ENCODE peak calls at places on chromosomes 13 and 19, in ten cellular contexts. Y is progenitor cell of endocrine pancreas; A is WTC11; J is uterus; R is fibroblast of mammary gland; E is endodermal cell; Z is activated B cell treated with CpG ODN at 0.5 μM for 24 hours; H is fibroblast of the aortic adventitia; B is CD4-positive, alpha-beta T cell; N is endothelial cell. W is an unnamed sample.
A peak's percentile ranks its signal among the peaks of the same experiment; 100 is the strongest.

GRCh38 chr13:26653310-26653709 is 95.8 kb downstream of the WASF3 start:
- DNase-seq in Y (no peak), A (no peak), J (no peak), R (peak; percentile 69), E (no peak), Z (no peak), H (no peak), B (no peak), N (no peak), W (no peak)

GRCh38 chr19:52734340-52734892 is 428 bp downstream of the ZNF611 start:
- DNase-seq in Y (no peak), A (peak; percentile 29), J (peak; percentile 22), R (peak; percentile 2), E (peak; percentile 69), Z (no peak), H (peak; percentile 11), B (no peak), N (peak; percentile 27), W (peak; percentile 86)

GRCh38 chr13:46288570-46289259 is 77.0 kb downstream of the LRRC63 start:
- DNase-seq in Y (no peak), A (no peak), J (no peak), R (peak; percentile 67), E (no peak), Z (no peak), H (peak; percentile 79), B (no peak), N (peak; percentile 12), W (no peak)

GRCh38 chr13:59399513-59399912 is 764.2 kb downstream of the DIAPH3 start:
- DNase-seq in Y (no peak), A (no peak), J (no peak), R (no peak), E (no peak), Z (no peak), H (no peak), B (no peak), N (no peak), W (no peak)

GRCh38 chr19:49455729-49456128 is 2.7 kb downstream of the ALDH16A1 start:
- DNase-seq in Y (no peak), A (no peak), J (no peak), R (peak; percentile 42), E (no peak), Z (no peak), H (no peak), B (no peak), N (no peak), W (no peak)

GRCh38 chr19:39937094-39937493 is 2.7 kb upstream of the FCGBP start:
- DNase-seq in Y (no peak), A (no peak), J (no peak), R (no peak), E (no peak), Z (no peak), H (no peak), B (no peak), N (no peak), W (no peak)

GRCh38 chr19:4636151-4636717 is 3.1 kb upstream of the TNFAIP8L1 start:
- DNase-seq in Y (peak; percentile 81), A (peak; percentile 85), J (no peak), R (no peak), E (peak; percentile 92), Z (peak; percentile 87), H (peak; percentile 37), B (peak; percentile 69), N (peak; percentile 93), W (peak; percentile 69)

GRCh38 chr13:68025604-68026003 is 795.5 kb upstream of the PCDH9 start:
- DNase-seq in Y (no peak), A (no peak), J (no peak), R (no peak), E (no peak), Z (no peak), H (no peak), B (no peak), N (no peak), W (no peak)

GRCh38 chr19:8585894-8586750 is 8.9 kb upstream of the MYO1F start:
- DNase-seq in Y (peak; percentile 51), A (peak; percentile 99), J (no peak), R (no peak), E (peak; percentile 97), Z (no peak), H (no peak), B (peak; percentile 51), N (peak; percentile 82), W (no peak)

GRCh38 chr13:111005808-111006494 is 91.1 kb upstream of the ANKRD10 start:
- DNase-seq in Y (no peak), A (no peak), J (peak; percentile 50), R (peak; percentile 45), E (no peak), Z (no peak), H (peak; percentile 65), B (no peak), N (no peak), W (peak; percentile 50)

GRCh38 chr19:16594681-16595091 is 22.5 kb upstream of the SLC35E1 start:
- DNase-seq in Y (no peak), A (no peak), J (no peak), R (no peak), E (no peak), Z (no peak), H (no peak), B (no peak), N (no peak), W (no peak)

GRCh38 chr13:74838096-74838495 is 643.9 kb downstream of the TBC1D4 start:
- DNase-seq in Y (no peak), A (no peak), J (no peak), R (no peak), E (no peak), Z (no peak), H (no peak), B (no peak), N (no peak), W (no peak)

DNA sequence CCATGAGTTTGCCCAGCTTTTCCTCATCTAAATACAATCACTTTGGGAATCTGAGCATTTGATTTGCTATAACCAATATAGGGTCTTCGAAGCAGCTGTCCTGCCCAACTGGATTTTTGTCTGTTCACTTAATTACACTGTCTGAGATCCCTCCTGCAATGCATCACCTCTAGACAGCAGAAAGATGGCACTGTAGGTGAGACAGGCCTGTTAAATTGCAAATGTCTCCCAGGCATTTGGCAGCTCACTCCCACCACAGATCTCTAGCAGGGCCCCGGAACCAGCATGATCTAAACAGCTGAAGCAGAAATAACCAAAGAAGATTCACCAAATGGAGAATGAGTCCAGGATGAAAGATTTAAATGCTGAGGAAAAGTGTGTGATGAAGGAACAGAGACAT is 41.9 kb upstream of the SERPINE3 start:
- DNase-seq in Y (no peak), A (no peak), J (no peak), R (no peak), E (peak; percentile 59), Z (no peak), H (no peak), B (no peak), N (no peak), W (no peak)
- TF ChIP-seq CTCF in Y (no peak), A (no peak), J (no peak), R (no peak), E (peak; percentile 37), Z (no peak), H (no peak), B (no peak), N (no peak), W (no peak)

DNA sequence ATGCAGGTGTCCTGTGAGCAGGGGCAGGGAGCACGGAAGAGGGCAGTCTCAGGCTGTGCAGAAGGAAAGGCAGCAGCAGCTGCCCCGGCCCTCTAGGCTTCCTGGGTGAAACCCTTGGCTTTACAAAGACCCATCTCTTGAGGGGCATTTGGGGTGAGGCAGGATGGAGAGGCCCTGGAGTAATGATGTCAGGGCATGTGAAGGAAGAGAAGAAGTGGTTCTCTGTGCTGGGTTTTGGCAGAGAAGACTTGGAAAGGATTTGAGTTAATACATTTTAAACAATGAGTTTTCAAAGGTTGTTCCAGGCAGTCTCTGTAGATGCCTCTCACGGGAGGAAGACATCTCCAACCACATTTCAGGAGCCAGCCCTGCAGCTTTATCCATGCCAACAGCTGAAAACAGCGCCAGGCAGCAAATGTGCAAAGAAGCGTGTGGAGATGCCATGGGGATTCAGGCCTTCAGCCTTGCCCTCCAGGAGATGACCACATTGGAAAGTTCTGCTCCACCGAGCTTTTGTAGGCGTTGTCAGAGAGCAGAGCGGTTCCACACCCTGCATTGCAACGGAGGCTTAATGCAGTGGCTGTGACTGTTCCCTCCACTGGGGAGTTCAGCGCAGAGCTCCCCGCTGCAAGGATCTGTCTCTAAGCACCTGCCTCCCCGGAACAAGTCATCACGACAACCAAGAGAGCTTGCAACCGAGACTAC is 322.9 kb downstream of the UQCRFS1 start:
- DNase-seq in Y (no peak), A (no peak), J (no peak), R (no peak), E (no peak), Z (no peak), H (peak; percentile 19), B (no peak), N (no peak), W (no peak)
- TF ChIP-seq CTCF in Y (no peak), A (no peak), J (no peak), R (no peak), E (no peak), Z (no peak), H (no peak), B (no peak), N (no peak), W (no peak)

DNA sequence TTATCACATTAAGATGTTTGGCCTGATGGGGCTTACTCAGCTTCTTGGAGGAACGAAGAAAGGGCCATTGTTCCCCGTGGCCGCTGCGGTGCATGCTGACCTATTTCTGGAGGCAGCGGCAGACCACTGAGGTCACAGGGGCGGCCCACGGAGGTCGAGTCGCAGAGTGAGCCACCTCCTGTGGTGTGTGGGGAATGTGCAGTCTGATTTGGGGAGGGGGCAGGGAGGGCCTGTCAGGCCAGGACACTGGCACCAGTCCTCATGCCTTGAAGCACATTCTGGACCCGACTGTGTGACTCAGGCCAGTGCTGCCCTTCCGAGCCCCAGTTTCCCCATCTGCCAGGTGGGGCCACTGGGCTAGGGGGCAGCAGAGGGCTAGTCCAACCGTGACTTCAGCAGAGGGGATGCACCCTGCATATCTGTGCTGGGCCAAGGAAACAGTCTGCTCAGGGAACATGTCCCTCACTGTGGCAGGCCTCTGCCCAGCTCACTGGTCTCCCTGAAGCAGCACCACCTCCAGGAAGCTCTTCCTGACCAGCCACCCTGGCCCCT is 6.3 kb downstream of the SLC7A10 start:
- DNase-seq in Y (no peak), A (peak; percentile 59), J (no peak), R (no peak), E (peak; percentile 81), Z (no peak), H (no peak), B (no peak), N (no peak), W (no peak)
- TF ChIP-seq CTCF in Y (peak; percentile 29), A (peak; percentile 15), J (no peak), R (peak; percentile 10), E (peak; percentile 71), Z (no peak), H (peak; percentile 9), B (no peak), N (no peak), W (no peak)

DNA sequence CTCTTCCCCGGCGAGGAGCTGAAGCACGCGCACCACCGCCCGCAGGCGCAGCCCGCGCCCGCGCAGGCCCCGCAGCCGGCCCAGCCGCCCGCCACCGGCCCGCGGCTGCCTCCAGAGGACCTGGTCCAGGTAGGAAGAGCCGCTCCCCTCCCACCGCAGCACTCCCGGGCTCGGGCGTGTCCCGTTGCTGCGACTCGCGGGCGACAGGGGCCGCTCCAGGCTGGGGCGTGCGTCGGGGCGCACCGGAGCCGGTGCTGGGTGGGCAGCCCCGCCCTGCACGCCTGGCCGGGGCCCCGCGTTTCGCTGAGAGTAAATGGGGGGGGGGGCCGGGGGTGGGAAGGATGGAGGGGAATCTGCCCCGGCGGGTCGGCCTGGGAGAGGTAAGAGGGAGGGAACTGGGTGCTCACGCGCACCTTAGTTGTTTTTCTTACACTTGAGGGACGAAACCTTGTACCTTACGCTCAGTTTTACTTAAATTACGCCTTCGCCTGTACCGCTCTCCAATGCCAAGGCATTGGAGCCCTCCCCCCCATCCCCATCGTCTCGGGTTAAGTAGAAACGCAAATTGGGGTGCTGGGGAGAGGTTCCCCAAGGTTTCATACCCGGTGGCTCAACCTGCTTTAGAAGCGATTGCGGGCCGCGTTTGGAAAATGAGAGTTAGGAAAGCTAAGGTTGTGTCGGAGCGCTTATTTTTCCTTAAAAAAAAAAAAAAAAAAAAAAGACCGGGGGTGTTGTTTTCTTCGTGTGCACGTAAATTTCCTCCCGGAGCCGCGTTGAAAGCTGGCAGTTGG is 850 bp downstream of the KLF5 start:
- DNase-seq in Y (peak; percentile 63), A (peak; percentile 78), J (peak; percentile 18), R (no peak), E (peak; percentile 91), Z (peak; percentile 38), H (no peak), B (peak; percentile 32), N (peak; percentile 57), W (peak; percentile 92)
- TF ChIP-seq CTCF in Y (peak; percentile 48), A (no peak), J (no peak), R (no peak), E (peak; percentile 61), Z (no peak), H (no peak), B (no peak), N (no peak), W (peak; percentile 47)